ENCODE peak calls at places on chromosome 1, in five cellular contexts. L, S, Y, Z and K are unnamed samples.

GRCh38 chr1:211579434-211580302 is 707 bp upstream of the SLC30A1 start:
- DNase-seq in L (no peak), S (peak), Y (peak), Z (no peak), K (no peak)

GRCh38 chr1:215842905-215843304 is 275.8 kb downstream of the KCTD3 start:
- DNase-seq in L (no peak), S (no peak), Y (no peak), Z (no peak), K (no peak)

GRCh38 chr1:26965628-26966027 is 5.4 kb upstream of the KDF1 start:
- DNase-seq in L (no peak), S (no peak), Y (no peak), Z (no peak), K (no peak)

GRCh38 chr1:11453742-11454442 is 25.1 kb upstream of the DISP3 start:
- DNase-seq in L (no peak), S (no peak), Y (no peak), Z (no peak), K (no peak)

GRCh38 chr1:66251521-66251920 is 282.4 kb upstream of the SGIP1 start:
- DNase-seq in L (no peak), S (no peak), Y (peak), Z (no peak), K (no peak)

GRCh38 chr1:12031039-12031980 is 12.0 kb downstream of the MIIP start:
- DNase-seq in L (no peak), S (peak), Y (peak), Z (no peak), K (peak)

GRCh38 chr1:159705251-159705910 is 9.0 kb downstream of the CRP start:
- DNase-seq in L (no peak), S (no peak), Y (no peak), Z (no peak), K (no peak)

GRCh38 chr1:242002072-242002471 is 3.2 kb upstream of the MAP1LC3C start:
- DNase-seq in L (no peak), S (no peak), Y (no peak), Z (no peak), K (no peak)

GRCh38 chr1:58597076-58597475 is 20.0 kb upstream of the TACSTD2 start:
- DNase-seq in L (no peak), S (no peak), Y (no peak), Z (no peak), K (no peak)

GRCh38 chr1:226635456-226635941 is 86.9 kb downstream of the STUM start:
- DNase-seq in L (no peak), S (no peak), Y (peak), Z (no peak), K (no peak)

GRCh38 chr1:30761312-30762151 is 4.0 kb upstream of the LAPTM5 start:
- DNase-seq in L (no peak), S (no peak), Y (no peak), Z (no peak), K (no peak)
- H3K4me3 ChIP-seq in L (no peak), S (no peak), Y (no peak), Z (no peak), K (no peak)

GRCh38 chr1:33009561-33009960 is 27.1 kb downstream of the AK2 start:
- DNase-seq in L (no peak), S (no peak), Y (no peak), Z (no peak), K (no peak)
- H3K27ac ChIP-seq in L (no peak), S (no peak), Y (no peak), Z (no peak), K (no peak)

GRCh38 chr1:203686091-203686632 is 59.5 kb downstream of the ATP2B4 start:
- DNase-seq in L (no peak), S (peak), Y (no peak), Z (no peak), K (no peak)

GRCh38 chr1:203681739-203682138 is 55.1 kb downstream of the ATP2B4 start:
- DNase-seq in L (no peak), S (no peak), Y (no peak), Z (no peak), K (no peak)

GRCh38 chr1:203684077-203684476 is 57.4 kb downstream of the ATP2B4 start:
- DNase-seq in L (no peak), S (no peak), Y (no peak), Z (no peak), K (no peak)

GRCh38 chr1:203680765-203681164 is 54.1 kb downstream of the ATP2B4 start:
- DNase-seq in L (no peak), S (no peak), Y (no peak), Z (no peak), K (no peak)

DNA sequence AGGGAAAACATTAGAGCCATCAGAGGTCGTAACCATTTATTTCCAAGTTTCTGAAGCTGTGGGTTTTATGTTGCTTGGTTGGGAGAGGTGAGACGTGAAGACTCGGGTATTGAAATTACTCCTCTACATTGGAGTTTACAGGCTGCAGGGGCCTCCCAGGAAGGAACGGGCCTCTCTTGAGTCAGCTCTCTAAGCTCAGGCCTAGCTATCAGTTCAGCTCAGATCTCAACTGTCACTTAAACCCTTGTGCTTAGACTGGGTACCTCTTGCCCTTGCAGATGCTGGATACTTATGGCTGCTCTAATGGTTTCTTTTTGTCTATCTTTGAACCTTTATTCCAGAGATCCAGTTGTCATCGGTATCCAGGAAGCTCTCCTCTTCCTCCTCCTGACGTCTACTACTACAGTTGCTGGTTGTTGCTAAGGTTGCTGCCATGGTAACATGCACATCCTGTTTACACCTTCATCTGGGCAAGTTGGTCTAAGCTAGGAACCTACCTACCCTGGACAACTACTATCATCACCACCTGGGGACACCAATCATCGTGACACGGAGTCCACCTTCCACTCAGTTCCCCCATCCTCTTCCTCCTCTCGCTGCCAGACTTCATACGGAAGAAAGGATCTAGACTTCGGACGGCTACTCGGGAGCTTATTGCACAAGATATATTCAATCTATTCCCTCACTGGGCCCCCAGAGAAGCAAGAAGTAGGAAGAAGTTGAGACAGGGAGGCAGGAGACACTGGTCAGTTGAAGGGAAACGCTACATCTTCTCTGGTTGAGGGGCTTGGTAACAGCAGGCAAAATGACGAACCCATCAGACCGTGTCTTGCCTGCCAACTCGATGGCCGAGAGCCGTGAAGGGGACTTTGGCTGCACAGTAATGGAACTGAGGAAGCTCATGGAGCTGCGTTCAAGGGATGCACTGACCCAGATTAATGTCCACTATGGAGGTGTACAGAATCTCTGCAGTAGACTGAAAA is 56.1 kb downstream of the ATP2B4 start:
- DNase-seq in L (no peak), S (peak), Y (peak), Z (peak), K (no peak)
- H3K4me3 ChIP-seq in L (no peak), S (no peak), Y (no peak), Z (peak), K (no peak)

DNA sequence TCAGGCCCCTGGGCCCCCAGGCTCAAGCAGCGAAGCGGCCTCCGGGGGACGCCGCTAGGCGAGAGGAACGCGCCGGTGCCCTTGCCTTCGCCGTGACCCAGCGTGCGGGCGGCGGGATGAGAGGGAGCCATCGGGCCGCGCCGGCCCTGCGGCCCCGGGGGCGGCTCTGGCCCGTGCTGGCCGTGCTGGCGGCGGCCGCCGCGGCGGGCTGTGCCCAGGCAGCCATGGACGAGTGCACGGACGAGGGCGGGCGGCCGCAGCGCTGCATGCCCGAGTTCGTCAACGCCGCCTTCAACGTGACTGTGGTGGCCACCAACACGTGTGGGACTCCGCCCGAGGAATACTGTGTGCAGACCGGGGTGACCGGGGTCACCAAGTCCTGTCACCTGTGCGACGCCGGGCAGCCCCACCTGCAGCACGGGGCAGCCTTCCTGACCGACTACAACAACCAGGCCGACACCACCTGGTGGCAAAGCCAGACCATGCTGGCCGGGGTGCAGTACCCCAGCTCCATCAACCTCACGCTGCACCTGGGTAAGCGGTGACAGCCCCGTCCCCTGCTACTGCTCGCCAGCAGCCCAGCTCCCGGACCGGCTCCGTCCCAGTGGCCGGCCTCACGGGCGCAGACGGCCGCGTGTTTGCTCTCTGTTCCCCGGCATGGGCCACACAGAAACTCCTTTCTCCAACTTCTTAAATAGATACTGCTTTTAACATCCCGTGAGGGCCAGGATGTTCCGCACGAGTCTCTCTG is 556 bp downstream of the LAMC1 start:
- DNase-seq in L (no peak), S (peak), Y (peak), Z (peak), K (no peak)
- H3K27ac ChIP-seq in L (peak), S (peak), Y (no peak), Z (peak), K (peak)

GRCh38 chr1:21640653-21641052 is 28.5 kb downstream of the RAP1GAP start:
- DNase-seq in L (no peak), S (no peak), Y (no peak), Z (no peak), K (no peak)

GRCh38 chr1:21641967-21642366 is 27.2 kb downstream of the RAP1GAP start:
- DNase-seq in L (no peak), S (no peak), Y (no peak), Z (no peak), K (no peak)

GRCh38 chr1:21641537-21641936 is 27.6 kb downstream of the RAP1GAP start:
- DNase-seq in L (no peak), S (no peak), Y (no peak), Z (no peak), K (no peak)

GRCh38 chr1:21639594-21640041 is 29.5 kb downstream of the RAP1GAP start:
- DNase-seq in L (no peak), S (no peak), Y (no peak), Z (no peak), K (no peak)

DNA sequence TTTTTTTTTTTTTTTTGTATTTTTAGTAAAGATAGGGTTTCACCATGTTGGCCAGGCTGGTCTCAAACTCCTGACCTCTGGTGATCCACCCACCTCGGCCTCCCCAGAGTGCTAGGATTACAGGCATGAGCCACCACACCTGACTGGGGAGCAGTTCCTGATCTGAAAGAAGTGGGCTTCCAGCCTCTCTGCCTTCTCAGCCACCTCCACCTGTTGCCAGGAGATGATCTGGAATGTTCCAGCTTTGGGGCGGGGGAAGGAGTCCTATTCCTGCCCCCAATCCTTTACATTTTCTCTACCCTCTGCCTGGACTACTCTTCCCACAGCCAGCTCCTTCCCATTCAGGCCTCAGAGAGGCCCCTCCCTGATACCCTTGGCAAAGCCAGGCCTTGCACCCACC is 28.1 kb downstream of the RAP1GAP start:
- DNase-seq in L (no peak), S (no peak), Y (no peak), Z (no peak), K (no peak)
- H3K4me3 ChIP-seq in L (no peak), S (no peak), Y (no peak), Z (no peak), K (no peak)

DNA sequence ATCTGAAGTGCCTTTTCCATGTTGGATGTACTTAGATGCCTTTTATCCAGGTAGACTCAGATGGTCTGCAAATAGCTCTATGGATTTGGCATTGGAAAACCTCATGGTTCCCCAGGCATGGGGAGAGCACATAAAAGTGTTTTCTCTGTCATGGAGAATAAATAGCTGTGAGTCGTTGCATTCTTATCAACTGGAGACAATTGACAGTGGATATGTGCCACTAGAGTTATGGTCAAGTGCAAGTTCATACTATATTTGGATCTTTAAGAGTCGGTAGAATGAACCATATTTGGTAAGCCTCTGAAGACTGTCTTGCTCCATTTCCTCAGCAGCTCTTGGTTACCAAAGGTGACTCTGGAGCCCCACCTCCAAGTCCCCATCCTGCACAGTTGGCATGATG is 83.7 kb downstream of the ROR1 start:
- DNase-seq in L (no peak), S (no peak), Y (no peak), Z (no peak), K (no peak)
- H3K27ac ChIP-seq in L (no peak), S (no peak), Y (no peak), Z (no peak), K (no peak)